ENCODE peak calls at places on chromosome 16, in four cellular contexts. V is IMR-90, Q is fibroblast of the aortic adventitia, K is heart left ventricle. Z is an unnamed sample.

GRCh38 chr16:14121135-14121534 is 50.0 kb downstream of the MRTFB start:
- DNase-seq in K (no peak), V (no peak), Q (no peak), Z (no peak)

GRCh38 chr16:30570621-30571443 is 682 bp downstream of the ZNF688 start:
- DNase-seq in V (peak), K (no peak), Q (peak), Z (peak)

GRCh38 chr16:84220851-84221250 is 19.0 kb downstream of the KCNG4 start:
- DNase-seq in Q (peak), V (peak), K (no peak), Z (peak)

GRCh38 chr16:11612110-11612981 is 25.6 kb upstream of the LITAF start:
- DNase-seq in V (no peak), Q (no peak), K (peak), Z (no peak)

GRCh38 chr16:4944333-4945281 is 7.7 kb upstream of the PPL start:
- DNase-seq in V (peak), Q (peak), K (peak), Z (peak)

GRCh38 chr16:877242-878065 is 76.9 kb upstream of the GNG13 start:
- DNase-seq in Q (no peak), K (no peak), V (no peak), Z (no peak)

GRCh38 chr16:77965346-77965745 is 57.0 kb upstream of the CLEC3A start:
- DNase-seq in K (no peak), Q (peak), V (no peak), Z (peak)

GRCh38 chr16:59164461-59164860 is 430.3 kb upstream of the GOT2 start:
- DNase-seq in K (no peak), V (no peak), Q (no peak), Z (no peak)

GRCh38 chr16:62965831-62966230 is 929.6 kb upstream of the CDH8 start:
- DNase-seq in K (no peak), Q (no peak), V (no peak), Z (no peak)

GRCh38 chr16:70157477-70158260 is 15.9 kb upstream of the CLEC18C start:
- DNase-seq in Q (no peak), K (no peak), V (no peak), Z (no peak)

GRCh38 chr16:6804461-6804860 is 528.2 kb upstream of the RBFOX1 start:
- DNase-seq in V (no peak), Q (no peak), K (no peak), Z (no peak)

GRCh38 chr16:30377050-30377811 is 2.6 kb downstream of the MYL11 start:
- DNase-seq in Q (no peak), K (no peak), V (no peak), Z (no peak)

GRCh38 chr16:9092282-9092962 is 978 bp downstream of the HAPSTR1 start:
- DNase-seq in V (no peak), K (peak), Q (no peak), Z (no peak)

GRCh38 chr16:77748426-77748825 is 26.1 kb downstream of the NUDT7 start:
- DNase-seq in V (no peak), Q (no peak), K (no peak), Z (no peak)

GRCh38 chr16:53829186-53829747 is 125.3 kb downstream of the FTO start:
- DNase-seq in V (peak), Q (peak), K (no peak), Z (peak)

GRCh38 chr16:64090327-64090726 is 1031.5 kb downstream of the CDH11 start:
- DNase-seq in V (no peak), Q (no peak), K (no peak), Z (no peak)

GRCh38 chr16:64088838-64089237 is 1033.0 kb downstream of the CDH11 start:
- DNase-seq in K (no peak), Q (no peak), V (no peak), Z (no peak)

GRCh38 chr16:64092284-64092683 is 1029.6 kb downstream of the CDH11 start:
- DNase-seq in V (peak), Q (peak), K (no peak), Z (peak)

GRCh38 chr16:64085291-64085690 is 1036.6 kb downstream of the CDH11 start:
- DNase-seq in K (no peak), V (no peak), Q (no peak), Z (no peak)

DNA sequence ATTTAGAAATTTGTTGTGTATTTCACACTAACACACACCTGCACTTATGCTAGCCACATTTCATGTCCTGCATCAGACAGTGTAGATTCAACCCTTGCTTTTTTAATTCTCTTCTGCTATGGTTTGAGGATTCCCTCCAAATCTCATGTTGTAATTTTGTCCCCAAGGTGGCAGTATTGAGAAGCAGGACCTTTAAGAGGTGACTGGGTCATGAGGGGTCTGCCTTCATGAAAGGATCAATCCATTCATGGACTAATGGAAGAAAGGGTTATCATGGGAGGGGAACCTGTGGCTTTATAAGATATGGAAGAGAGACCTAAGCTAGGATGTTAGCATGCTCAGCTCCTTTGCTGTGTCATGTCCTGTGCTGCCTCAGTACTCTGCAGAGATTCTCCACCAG is 1032.2 kb downstream of the CDH11 start:
- DNase-seq in Q (peak), K (no peak), V (peak), Z (peak)
- TF ChIP-seq CTCF in Q (peak), K (peak), V (peak), Z (peak)

GRCh38 chr16:67429053-67429798 is 1.7 kb upstream of the HSD11B2 start:
- DNase-seq in V (no peak), K (no peak), Q (no peak), Z (no peak)

GRCh38 chr16:67429799-67430503 is 970 bp upstream of the HSD11B2 start:
- DNase-seq in Q (no peak), V (no peak), K (no peak), Z (no peak)

GRCh38 chr16:67431805-67432476 is 1.0 kb downstream of the HSD11B2 start:
- DNase-seq in Q (no peak), K (no peak), V (no peak), Z (no peak)

GRCh38 chr16:67431077-67431804 is at the start of gene HSD11B2:
- DNase-seq in Q (no peak), K (peak), V (peak), Z (peak)

GRCh38 chr16:67430504-67431076 is 331 bp upstream of the HSD11B2 start:
- DNase-seq in V (no peak), K (no peak), Q (no peak), Z (no peak)
- H3K4me3 ChIP-seq in V (peak), K (peak), Q (peak), Z (no peak)

DNA sequence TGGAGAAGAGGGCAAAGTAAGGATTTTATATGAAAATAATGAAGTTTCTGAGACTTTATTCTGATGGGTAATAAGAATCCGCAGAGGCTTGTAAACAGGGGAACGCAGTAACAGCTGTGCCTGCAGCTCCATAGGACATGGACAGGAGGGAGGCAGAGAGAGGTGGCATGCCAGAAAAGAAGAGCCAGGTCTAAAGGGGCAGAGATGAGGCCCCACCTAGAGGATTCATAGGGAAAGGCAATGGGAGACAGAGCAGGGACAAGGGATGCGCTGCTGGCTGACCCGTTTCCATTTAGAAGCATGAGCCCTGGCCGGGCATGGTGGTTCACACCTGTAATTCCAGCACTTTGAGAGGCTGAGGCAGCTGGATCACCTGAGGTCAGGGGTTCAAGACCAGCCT is 340.3 kb upstream of the CDH5 start:
- DNase-seq in K (no peak), V (no peak), Q (no peak), Z (peak)
- TF ChIP-seq CTCF in K (no peak), V (peak), Q (peak), Z (peak)

GRCh38 chr16:86576591-86577313 is 1.6 kb upstream of the FOXL1 start:
- DNase-seq in V (no peak), K (no peak), Q (no peak), Z (peak)
- H3K4me3 ChIP-seq in V (peak), K (peak), Q (peak), Z (peak)

DNA sequence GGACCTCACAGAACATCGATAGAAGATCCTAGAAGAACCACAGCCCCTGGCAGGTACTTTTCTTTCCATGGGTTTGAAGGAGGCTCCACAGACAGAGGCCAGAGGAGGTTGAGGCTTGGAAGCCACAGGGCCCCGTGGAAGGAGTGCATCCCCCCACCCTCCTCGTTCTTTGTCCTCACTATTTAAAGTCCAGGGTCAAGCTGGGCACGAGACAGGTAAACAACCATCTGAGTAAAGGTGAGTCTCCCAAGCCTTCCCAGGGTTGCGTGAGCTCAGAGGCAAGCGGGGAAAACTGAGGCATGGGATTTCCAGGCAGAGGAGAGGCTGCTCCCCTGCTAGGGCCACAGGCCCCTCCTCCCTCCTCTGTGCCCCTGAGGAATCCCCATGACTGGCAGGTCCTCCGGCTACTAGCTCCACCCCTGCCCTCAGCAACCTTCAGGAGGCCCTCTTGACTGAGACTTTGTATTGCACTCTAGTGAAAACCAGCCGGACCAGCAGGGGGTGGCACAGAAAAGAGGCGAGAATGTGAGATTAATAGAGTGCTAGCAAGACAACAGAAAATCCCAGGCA is 927 bp upstream of the SULT1A2 start:
- DNase-seq in K (no peak), Q (no peak), V (no peak), Z (peak)
- TF ChIP-seq CTCF in K (no peak), Q (no peak), V (no peak), Z (no peak)

GRCh38 chr16:3101018-3101840 is 2.1 kb upstream of the ZSCAN10 start:
- DNase-seq in V (no peak), K (no peak), Q (no peak), Z (peak)
- H3K4me3 ChIP-seq in V (no peak), K (peak), Q (no peak), Z (no peak)

Z was measured in cardiac fibroblast.